ENCODE peak calls at places on chromosome 15, in five cellular contexts. A is tibial nerve, P is IMR-90, E is A549, C is right lobe of liver. Y is an unnamed sample.
A peak's percentile ranks its signal among the peaks of the same experiment; 100 is the strongest.

GRCh38 chr15:76158250-76158649 is 98.5 kb downstream of the TMEM266 start:
- DNase-seq in A (no peak), P (no peak), E (no peak), C (no peak), Y (no peak)

GRCh38 chr15:70281811-70282307 is 184.1 kb upstream of the TLE3 start:
- DNase-seq in A (no peak), P (peak; percentile 66), E (no peak), C (no peak), Y (no peak)

GRCh38 chr15:27973886-27974285 is 125.2 kb downstream of the OCA2 start:
- DNase-seq in A (no peak), P (no peak), E (no peak), C (no peak), Y (no peak)

GRCh38 chr15:97566957-97567356 is 393.5 kb upstream of the ARRDC4 start:
- DNase-seq in A (no peak), P (no peak), E (no peak), C (no peak), Y (no peak)

GRCh38 chr15:101049856-101050646 is 130.9 kb downstream of the LRRK1 start:
- DNase-seq in A (no peak), P (no peak), E (no peak), C (peak; percentile 32), Y (peak; percentile 6)

GRCh38 chr15:56837281-56837680 is 81.2 kb upstream of the TCF12 start:
- DNase-seq in A (no peak), P (peak; percentile 65), E (no peak), C (no peak), Y (no peak)

GRCh38 chr15:25901841-25902610 is 38.9 kb upstream of the ATP10A start:
- DNase-seq in A (no peak), P (no peak), E (no peak), C (no peak), Y (no peak)

GRCh38 chr15:59825926-59826325 is 136.8 kb upstream of the BNIP2 start:
- DNase-seq in A (no peak), P (no peak), E (no peak), C (no peak), Y (no peak)

GRCh38 chr15:29994284-29994683 is 88.5 kb upstream of the GOLGA8J start:
- DNase-seq in A (no peak), P (no peak), E (no peak), C (no peak), Y (no peak)

GRCh38 chr15:63553388-63553791 is 43.8 kb upstream of the FBXL22 start:
- DNase-seq in A (peak; percentile 15), P (peak; percentile 97), E (no peak), C (no peak), Y (peak; percentile 61)

GRCh38 chr15:47587938-47588817 is 129.1 kb upstream of the SEMA6D start:
- DNase-seq in A (no peak), P (no peak), E (no peak), C (no peak), Y (no peak)

GRCh38 chr15:87537295-87537694 is 719.2 kb downstream of the NTRK3 start:
- DNase-seq in A (no peak), P (no peak), E (no peak), C (no peak), Y (no peak)

GRCh38 chr15:87538327-87538834 is 718.2 kb downstream of the NTRK3 start:
- DNase-seq in A (no peak), P (no peak), E (no peak), C (no peak), Y (no peak)
- TF ChIP-seq POLR2A in A (no peak), P (no peak), E (no peak), C (no peak), Y (no peak)

GRCh38 chr15:88913017-88913849 is at the start of gene MFGE8:
- DNase-seq in A (peak; percentile 79), P (peak; percentile 72), E (peak; percentile 87), C (peak; percentile 73), Y (peak; percentile 55)
- TF ChIP-seq POLR2A in A (peak; percentile 76), P (peak; percentile 96), E (peak; percentile 96), C (peak; percentile 80), Y (peak; percentile 17)

GRCh38 chr15:64893481-64894394 is 18.0 kb upstream of the ANKDD1A start:
- DNase-seq in A (peak; percentile 88), P (peak; percentile 93), E (no peak), C (peak; percentile 94), Y (peak; percentile 69)
- TF ChIP-seq POLR2A in A (peak; percentile 63), P (peak; percentile 33), E (no peak), C (peak; percentile 38), Y (no peak)

GRCh38 chr15:67097893-67098740 is 32.7 kb downstream of the SMAD3 start:
- DNase-seq in A (peak; percentile 75), P (peak; percentile 52), E (no peak), C (no peak), Y (no peak)
- TF ChIP-seq POLR2A in A (peak; percentile 14), P (no peak), E (no peak), C (no peak), Y (no peak)

GRCh38 chr15:89776274-89777072 is at the start of gene MESP2:
- DNase-seq in A (peak; percentile 66), P (peak; percentile 65), E (peak; percentile 73), C (peak; percentile 88), Y (peak; percentile 89)
- TF ChIP-seq POLR2A in A (peak; percentile 41), P (no peak), E (peak; percentile 67), C (no peak), Y (no peak)

GRCh38 chr15:69160141-69160975 is at the start of gene GLCE:
- DNase-seq in A (peak; percentile 87), P (peak; percentile 95), E (peak; percentile 99), C (peak; percentile 98), Y (peak; percentile 97)
- TF ChIP-seq POLR2A in A (peak; percentile 93), P (peak; percentile 92), E (peak; percentile 96), C (peak; percentile 97), Y (peak; percentile 97)

DNA sequence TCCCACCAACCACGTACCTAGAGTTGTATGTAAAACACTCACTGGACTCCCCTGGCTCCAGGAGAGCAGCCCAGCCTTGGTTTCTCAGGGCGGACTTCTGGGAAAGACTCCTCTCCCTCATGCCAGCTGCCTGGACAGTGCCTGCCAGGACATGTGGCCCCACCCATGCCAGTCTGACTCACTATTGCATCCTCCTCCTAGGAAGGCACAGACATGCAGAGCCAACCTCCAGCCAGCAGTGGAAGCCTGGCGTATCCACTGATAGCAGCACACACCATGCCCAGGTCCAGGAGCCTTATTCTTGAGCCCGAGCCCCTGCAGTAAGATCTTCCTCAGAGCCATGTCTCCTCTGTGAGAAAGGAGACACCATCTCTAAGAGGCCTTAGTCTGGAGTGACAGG is 8.6 kb downstream of the PKM start:
- DNase-seq in A (no peak), P (no peak), E (peak; percentile 95), C (no peak), Y (no peak)
- TF ChIP-seq POLR2A in A (no peak), P (no peak), E (no peak), C (no peak), Y (no peak)

DNA sequence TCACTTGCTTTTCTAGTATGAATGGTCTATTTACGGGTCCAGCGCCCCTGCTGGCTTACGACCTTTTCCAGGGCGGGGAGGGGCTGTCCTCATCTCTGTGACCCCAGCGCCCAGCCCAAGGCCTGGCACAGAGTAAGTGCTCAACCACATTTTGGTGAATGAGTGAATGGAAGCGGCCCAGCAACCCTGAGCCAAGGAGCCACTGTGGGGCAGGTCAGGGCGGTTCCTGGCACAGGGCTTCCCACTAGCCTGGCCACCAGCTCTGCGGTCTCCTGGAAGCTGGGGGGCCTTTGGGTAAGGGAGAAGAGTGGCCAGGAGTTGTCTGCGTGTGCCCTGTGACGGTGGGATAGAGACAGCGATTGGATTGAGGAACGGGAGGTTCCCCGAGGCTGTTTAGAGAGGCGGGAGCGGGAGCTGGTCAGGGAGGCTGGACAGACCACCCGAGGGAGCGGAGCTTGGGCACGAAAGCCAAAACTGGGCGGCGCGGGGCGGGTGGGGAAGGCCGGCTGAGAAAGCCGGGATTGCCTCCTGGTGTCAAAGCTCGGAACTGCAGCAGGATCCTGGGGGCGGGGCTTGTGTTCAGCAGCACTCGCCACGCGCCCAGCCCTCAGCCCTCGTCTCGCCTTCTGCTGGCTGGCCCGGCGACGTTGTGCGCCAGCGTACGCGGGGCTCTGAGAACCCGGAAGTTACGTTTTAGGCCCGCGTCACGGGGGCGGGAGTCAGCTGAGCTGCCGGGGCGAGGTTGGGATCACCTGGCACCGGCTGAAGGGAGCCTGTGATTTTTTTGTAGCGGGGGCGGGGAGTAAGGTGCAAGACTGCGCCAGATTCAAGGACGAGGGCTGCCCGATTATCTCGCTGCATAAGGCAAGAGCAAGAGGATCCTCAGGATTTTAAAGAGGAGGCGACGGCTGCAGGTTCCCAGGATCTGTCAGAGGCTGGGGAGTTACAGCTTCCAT is at the start of gene VPS18:
- DNase-seq in A (peak; percentile 99), P (peak; percentile 97), E (peak; percentile 72), C (peak; percentile 99), Y (peak; percentile 99)
- TF ChIP-seq POLR2A in A (peak; percentile 79), P (peak; percentile 71), E (peak; percentile 47), C (peak; percentile 82), Y (peak; percentile 85)